ENCODE peak calls at places on chromosomes 3 and 15, in eight cellular contexts. One of them, this sample, is unnamed.

GRCh38 chr3:42751609-42752008 is 21.4 kb downstream of the CCDC13 start:
- DNase-seq in HCT116: no peak
- DNase-seq in lung: no peak
- DNase-seq in hepatocyte: no peak
- DNase-seq in lower lobe of right lung: no peak
- DNase-seq in mesothelial cell of epicardium: no peak
- DNase-seq in OCI-LY7: no peak
- DNase-seq in cardiac muscle cell: no peak
- DNase-seq in this sample: peak; percentile 48

GRCh38 chr3:88773766-88774165 is 333.7 kb upstream of the EPHA3 start:
- DNase-seq in HCT116: no peak
- DNase-seq in lung: no peak
- DNase-seq in hepatocyte: no peak
- DNase-seq in lower lobe of right lung: no peak
- DNase-seq in mesothelial cell of epicardium: no peak
- DNase-seq in OCI-LY7: no peak
- DNase-seq in cardiac muscle cell: no peak
- DNase-seq in this sample: no peak

GRCh38 chr15:74773731-74774252 is 8.1 kb upstream of the CSK start:
- DNase-seq in HCT116: no peak
- DNase-seq in lung: no peak
- DNase-seq in hepatocyte: no peak
- DNase-seq in lower lobe of right lung: no peak
- DNase-seq in mesothelial cell of epicardium: no peak
- DNase-seq in OCI-LY7: no peak
- DNase-seq in cardiac muscle cell: no peak
- DNase-seq in this sample: no peak

GRCh38 chr3:159989973-159990846 is 1.6 kb downstream of the IL12A start:
- DNase-seq in HCT116: no peak
- DNase-seq in lung: no peak
- DNase-seq in hepatocyte: no peak
- DNase-seq in lower lobe of right lung: no peak
- DNase-seq in mesothelial cell of epicardium: no peak
- DNase-seq in OCI-LY7: no peak
- DNase-seq in cardiac muscle cell: no peak
- DNase-seq in this sample: no peak

GRCh38 chr3:197364410-197365071 is 66.1 kb upstream of the DLG1 start:
- DNase-seq in HCT116: no peak
- DNase-seq in lung: no peak
- DNase-seq in hepatocyte: no peak
- DNase-seq in lower lobe of right lung: no peak
- DNase-seq in mesothelial cell of epicardium: no peak
- DNase-seq in OCI-LY7: no peak
- DNase-seq in cardiac muscle cell: no peak
- DNase-seq in this sample: peak; percentile 58

GRCh38 chr3:39814007-39814406 is 4.6 kb downstream of the MYRIP start:
- DNase-seq in HCT116: no peak
- DNase-seq in lung: no peak
- DNase-seq in hepatocyte: no peak
- DNase-seq in lower lobe of right lung: no peak
- DNase-seq in mesothelial cell of epicardium: no peak
- DNase-seq in OCI-LY7: no peak
- DNase-seq in cardiac muscle cell: no peak
- DNase-seq in this sample: peak; percentile 35

GRCh38 chr3:61233828-61234227 is 17.4 kb downstream of the FHIT start:
- DNase-seq in HCT116: no peak
- DNase-seq in lung: no peak
- DNase-seq in hepatocyte: no peak
- DNase-seq in lower lobe of right lung: no peak
- DNase-seq in mesothelial cell of epicardium: no peak
- DNase-seq in OCI-LY7: no peak
- DNase-seq in cardiac muscle cell: no peak
- DNase-seq in this sample: no peak

GRCh38 chr15:56869573-56869972 is 48.9 kb upstream of the TCF12 start:
- DNase-seq in HCT116: peak; percentile 33
- DNase-seq in lung: no peak
- DNase-seq in hepatocyte: peak; percentile 15
- DNase-seq in lower lobe of right lung: peak; percentile 51
- DNase-seq in mesothelial cell of epicardium: no peak
- DNase-seq in OCI-LY7: peak; percentile 29
- DNase-seq in cardiac muscle cell: peak; percentile 33
- DNase-seq in this sample: no peak

GRCh38 chr3:47594792-47595191 is 16.1 kb upstream of the CSPG5 start:
- DNase-seq in HCT116: no peak
- DNase-seq in lung: no peak
- DNase-seq in hepatocyte: no peak
- DNase-seq in lower lobe of right lung: no peak
- DNase-seq in mesothelial cell of epicardium: no peak
- DNase-seq in OCI-LY7: no peak
- DNase-seq in cardiac muscle cell: no peak
- DNase-seq in this sample: no peak

GRCh38 chr3:107028626-107029025 is 348.6 kb upstream of the CCDC54 start:
- DNase-seq in HCT116: no peak
- DNase-seq in lung: no peak
- DNase-seq in hepatocyte: no peak
- DNase-seq in lower lobe of right lung: no peak
- DNase-seq in mesothelial cell of epicardium: no peak
- DNase-seq in OCI-LY7: no peak
- DNase-seq in cardiac muscle cell: no peak
- DNase-seq in this sample: no peak

GRCh38 chr3:138946554-138947302 is at the start of the genes FOXL2 and FOXL2NB:
- DNase-seq in HCT116: no peak
- DNase-seq in lung: no peak
- DNase-seq in hepatocyte: peak; percentile 47
- DNase-seq in lower lobe of right lung: no peak
- DNase-seq in mesothelial cell of epicardium: no peak
- DNase-seq in OCI-LY7: no peak
- DNase-seq in cardiac muscle cell: peak; percentile 69
- DNase-seq in this sample: no peak

GRCh38 chr3:71397046-71397445 is 186.5 kb downstream of the FOXP1 start:
- DNase-seq in HCT116: peak; percentile 4
- DNase-seq in lung: no peak
- DNase-seq in hepatocyte: peak; percentile 46
- DNase-seq in lower lobe of right lung: no peak
- DNase-seq in mesothelial cell of epicardium: no peak
- DNase-seq in OCI-LY7: peak; percentile 42
- DNase-seq in cardiac muscle cell: peak; percentile 47
- DNase-seq in this sample: peak; percentile 35

GRCh38 chr15:100901702-100902435 is 17.3 kb upstream of the LRRK1 start:
- DNase-seq in HCT116: no peak
- DNase-seq in lung: no peak
- DNase-seq in hepatocyte: no peak
- DNase-seq in lower lobe of right lung: no peak
- DNase-seq in mesothelial cell of epicardium: no peak
- DNase-seq in OCI-LY7: no peak
- DNase-seq in cardiac muscle cell: no peak
- DNase-seq in this sample: no peak

GRCh38 chr3:186142556-186142955 is 33.7 kb upstream of the ETV5 start:
- DNase-seq in HCT116: no peak
- DNase-seq in lung: no peak
- DNase-seq in hepatocyte: no peak
- DNase-seq in lower lobe of right lung: no peak
- DNase-seq in mesothelial cell of epicardium: no peak
- DNase-seq in OCI-LY7: peak; percentile 25
- DNase-seq in cardiac muscle cell: no peak
- DNase-seq in this sample: no peak

GRCh38 chr3:46098319-46098761 is 71.1 kb upstream of the XCR1 start:
- DNase-seq in HCT116: no peak
- DNase-seq in lung: peak; percentile 56
- DNase-seq in hepatocyte: no peak
- DNase-seq in lower lobe of right lung: peak; percentile 57
- DNase-seq in mesothelial cell of epicardium: no peak
- DNase-seq in OCI-LY7: peak; percentile 68
- DNase-seq in cardiac muscle cell: no peak
- DNase-seq in this sample: no peak

GRCh38 chr15:73225358-73226015 is 143.3 kb downstream of the HCN4 start:
- DNase-seq in HCT116: no peak
- DNase-seq in lung: no peak
- DNase-seq in hepatocyte: peak; percentile 23
- DNase-seq in lower lobe of right lung: no peak
- DNase-seq in mesothelial cell of epicardium: no peak
- DNase-seq in OCI-LY7: no peak
- DNase-seq in cardiac muscle cell: no peak
- DNase-seq in this sample: no peak

GRCh38 chr3:55158345-55158744 is 230.5 kb upstream of the LRTM1 start:
- DNase-seq in HCT116: no peak
- DNase-seq in lung: no peak
- DNase-seq in hepatocyte: no peak
- DNase-seq in lower lobe of right lung: no peak
- DNase-seq in mesothelial cell of epicardium: no peak
- DNase-seq in OCI-LY7: no peak
- DNase-seq in cardiac muscle cell: no peak
- DNase-seq in this sample: no peak

GRCh38 chr15:79378394-79379158 is 53.6 kb upstream of the MINAR1 start:
- DNase-seq in HCT116: no peak
- DNase-seq in lung: no peak
- DNase-seq in hepatocyte: no peak
- DNase-seq in lower lobe of right lung: no peak
- DNase-seq in mesothelial cell of epicardium: no peak
- DNase-seq in OCI-LY7: no peak
- DNase-seq in cardiac muscle cell: no peak
- DNase-seq in this sample: no peak

GRCh38 chr15:33279613-33280205 is 31.1 kb upstream of the RYR3 start:
- DNase-seq in HCT116: no peak
- DNase-seq in lung: no peak
- DNase-seq in hepatocyte: no peak
- DNase-seq in lower lobe of right lung: no peak
- DNase-seq in mesothelial cell of epicardium: no peak
- DNase-seq in OCI-LY7: no peak
- DNase-seq in cardiac muscle cell: no peak
- DNase-seq in this sample: no peak

GRCh38 chr3:55000546-55000945 is 72.7 kb upstream of the LRTM1 start:
- DNase-seq in HCT116: no peak
- DNase-seq in lung: no peak
- DNase-seq in hepatocyte: peak; percentile 77
- DNase-seq in lower lobe of right lung: no peak
- DNase-seq in mesothelial cell of epicardium: no peak
- DNase-seq in OCI-LY7: no peak
- DNase-seq in cardiac muscle cell: peak; percentile 41
- DNase-seq in this sample: peak; percentile 60

DNA sequence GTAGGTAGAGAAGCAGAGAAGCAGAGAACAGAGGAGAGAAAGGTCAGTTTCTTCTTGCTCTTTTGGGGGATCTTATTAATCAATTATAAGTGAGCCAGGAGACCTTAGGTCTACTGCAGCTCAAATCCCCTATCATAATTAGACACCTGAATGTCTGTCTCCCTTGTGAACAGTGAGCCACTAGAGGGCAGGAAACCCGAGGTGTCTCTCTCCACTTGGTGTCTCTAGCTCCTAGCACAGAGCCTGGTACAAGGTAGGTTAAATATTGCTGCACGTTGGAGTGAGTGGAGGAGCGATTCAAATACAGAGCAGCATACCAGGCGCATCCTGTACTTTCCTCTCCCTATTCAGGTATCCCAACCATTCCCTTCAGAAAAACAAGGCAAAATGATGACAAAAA is 2.0 kb upstream of the ST8SIA2 start:
- DNase-seq in HCT116: peak; percentile 36
- DNase-seq in lung: no peak
- DNase-seq in hepatocyte: peak; percentile 53
- DNase-seq in lower lobe of right lung: no peak
- DNase-seq in mesothelial cell of epicardium: no peak
- DNase-seq in OCI-LY7: peak; percentile 18
- DNase-seq in cardiac muscle cell: no peak
- DNase-seq in this sample: peak; percentile 32
- TF ChIP-seq CTCF in HCT116: peak; percentile 71
- TF ChIP-seq CTCF in lung: no peak
- TF ChIP-seq CTCF in hepatocyte: peak; percentile 47
- TF ChIP-seq CTCF in lower lobe of right lung: no peak
- TF ChIP-seq CTCF in mesothelial cell of epicardium: no peak
- TF ChIP-seq CTCF in OCI-LY7: peak; percentile 64
- TF ChIP-seq CTCF in cardiac muscle cell: peak; percentile 28
- TF ChIP-seq CTCF in this sample: peak; percentile 35

GRCh38 chr3:6204891-6205290 is 656.0 kb upstream of the GRM7 start:
- DNase-seq in HCT116: no peak
- DNase-seq in lung: no peak
- DNase-seq in hepatocyte: no peak
- DNase-seq in lower lobe of right lung: no peak
- DNase-seq in mesothelial cell of epicardium: no peak
- DNase-seq in OCI-LY7: peak; percentile 40
- DNase-seq in cardiac muscle cell: no peak
- DNase-seq in this sample: no peak
- TF ChIP-seq CTCF in HCT116: peak; percentile 32
- TF ChIP-seq CTCF in lung: no peak
- TF ChIP-seq CTCF in hepatocyte: peak; percentile 41
- TF ChIP-seq CTCF in lower lobe of right lung: peak; percentile 14
- TF ChIP-seq CTCF in mesothelial cell of epicardium: no peak
- TF ChIP-seq CTCF in OCI-LY7: peak; percentile 83
- TF ChIP-seq CTCF in cardiac muscle cell: no peak
- TF ChIP-seq CTCF in this sample: no peak

GRCh38 chr3:135739755-135740154 is 225.8 kb upstream of the PPP2R3A start:
- DNase-seq in HCT116: no peak
- DNase-seq in lung: no peak
- DNase-seq in hepatocyte: no peak
- DNase-seq in lower lobe of right lung: no peak
- DNase-seq in mesothelial cell of epicardium: no peak
- DNase-seq in OCI-LY7: no peak
- DNase-seq in cardiac muscle cell: no peak
- DNase-seq in this sample: no peak

GRCh38 chr3:135736740-135737139 is 228.8 kb upstream of the PPP2R3A start:
- DNase-seq in HCT116: peak; percentile 28
- DNase-seq in lung: no peak
- DNase-seq in hepatocyte: no peak
- DNase-seq in lower lobe of right lung: no peak
- DNase-seq in mesothelial cell of epicardium: no peak
- DNase-seq in OCI-LY7: peak; percentile 37
- DNase-seq in cardiac muscle cell: peak; percentile 20
- DNase-seq in this sample: no peak
- TF ChIP-seq CTCF in HCT116: peak; percentile 53
- TF ChIP-seq CTCF in lung: no peak
- TF ChIP-seq CTCF in hepatocyte: no peak
- TF ChIP-seq CTCF in lower lobe of right lung: no peak
- TF ChIP-seq CTCF in mesothelial cell of epicardium: no peak
- TF ChIP-seq CTCF in OCI-LY7: peak; percentile 69
- TF ChIP-seq CTCF in cardiac muscle cell: no peak
- TF ChIP-seq CTCF in this sample: no peak

DNA sequence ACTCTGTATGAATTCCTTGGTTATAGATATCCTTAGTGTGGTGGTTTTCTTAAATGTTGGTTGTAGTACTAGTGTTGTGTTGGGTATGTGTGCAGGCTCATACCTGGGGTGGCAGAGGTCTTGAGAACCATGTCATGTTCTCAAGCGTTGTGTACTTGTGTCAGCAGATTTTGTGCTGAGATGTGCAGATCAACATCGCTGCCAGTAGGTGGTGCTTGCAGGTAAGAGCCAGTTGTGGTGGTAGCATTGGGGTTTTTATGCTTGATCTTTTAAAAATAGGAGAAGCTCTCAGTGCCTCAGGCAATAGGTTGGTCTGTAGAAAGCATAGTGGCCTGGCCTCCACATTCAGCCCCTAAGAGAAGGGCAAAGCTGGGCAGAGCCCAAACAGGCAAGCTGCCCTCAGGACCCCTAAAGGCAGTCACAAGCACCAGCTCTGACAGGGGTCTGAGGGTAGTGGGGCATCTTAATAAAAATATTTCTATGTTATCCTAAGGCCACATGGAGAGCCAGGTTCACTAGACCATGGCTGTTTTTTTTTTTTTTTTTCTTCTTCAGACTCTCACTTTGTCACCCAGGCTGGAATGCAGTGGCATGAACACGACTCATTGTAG is 164.0 kb downstream of the IL20RB start:
- DNase-seq in HCT116: peak; percentile 61
- DNase-seq in lung: no peak
- DNase-seq in hepatocyte: peak; percentile 68
- DNase-seq in lower lobe of right lung: no peak
- DNase-seq in mesothelial cell of epicardium: no peak
- DNase-seq in OCI-LY7: peak; percentile 46
- DNase-seq in cardiac muscle cell: peak; percentile 63
- DNase-seq in this sample: peak; percentile 10
- TF ChIP-seq CTCF in HCT116: peak; percentile 86
- TF ChIP-seq CTCF in lung: no peak
- TF ChIP-seq CTCF in hepatocyte: peak; percentile 62
- TF ChIP-seq CTCF in lower lobe of right lung: peak; percentile 43
- TF ChIP-seq CTCF in mesothelial cell of epicardium: peak; percentile 65
- TF ChIP-seq CTCF in OCI-LY7: peak; percentile 81
- TF ChIP-seq CTCF in cardiac muscle cell: peak; percentile 77
- TF ChIP-seq CTCF in this sample: no peak